ENCODE peak calls at places on chromosomes 13 and 19, in four cellular contexts. K is GM12878, S is K562, P is HepG2. Q is an unnamed sample.

GRCh38 chr13:39565036-39565949 is 37.7 kb downstream of the LHFPL6 start:
- DNase-seq in P (peak), K (no peak), S (no peak), Q (no peak)

GRCh38 chr19:498591-498950 is 2.3 kb downstream of the MADCAM1 start:
- DNase-seq in S (no peak), K (no peak), P (no peak), Q (peak)

GRCh38 chr13:113879506-113880360 is 15.9 kb upstream of the GAS6 start:
- DNase-seq in K (no peak), P (no peak), S (no peak), Q (no peak)

GRCh38 chr19:48487944-48488343 is 18.8 kb downstream of the CYTH2 start:
- DNase-seq in K (no peak), P (peak), S (no peak), Q (no peak)

GRCh38 chr19:41225238-41226052 is 6.4 kb downstream of the AXL start:
- DNase-seq in K (no peak), S (peak), P (peak), Q (peak)

GRCh38 chr13:32264407-32264806 is 50.8 kb downstream of the ZAR1L start:
- DNase-seq in P (no peak), K (no peak), S (no peak), Q (no peak)

GRCh38 chr13:51998723-51999471 is 12.4 kb downstream of the ATP7B start:
- DNase-seq in S (peak), K (no peak), P (peak), Q (no peak)

GRCh38 chr19:55345818-55346724 is 6.4 kb downstream of the KMT5C start:
- DNase-seq in K (no peak), S (peak), P (no peak), Q (peak)

GRCh38 chr19:47109541-47110375 is 3.8 kb downstream of the ZC3H4 start:
- DNase-seq in S (peak), K (no peak), P (no peak), Q (no peak)

GRCh38 chr13:50025446-50025845 is 10.2 kb downstream of the KCNRG start:
- DNase-seq in P (no peak), K (no peak), S (no peak), Q (no peak)

GRCh38 chr13:112522578-112522977 is 65.4 kb downstream of the TUBGCP3 start:
- DNase-seq in P (no peak), S (no peak), K (no peak), Q (no peak)

GRCh38 chr13:35832551-35832950 is 298.6 kb downstream of the DCLK1 start:
- DNase-seq in P (no peak), K (no peak), S (no peak), Q (no peak)

GRCh38 chr13:76886292-76887061 is at the start of gene KCTD12:
- DNase-seq in S (peak), P (no peak), K (no peak), Q (peak)

GRCh38 chr13:97367427-97367826 is 66.5 kb upstream of the RAP2A start:
- DNase-seq in S (no peak), K (no peak), P (no peak), Q (no peak)

GRCh38 chr13:98406475-98406874 is 170.4 kb downstream of the STK24 start:
- DNase-seq in P (no peak), K (no peak), S (no peak), Q (no peak)

GRCh38 chr13:20489185-20489820 is 36.4 kb downstream of the CRYL1 start:
- DNase-seq in S (no peak), K (no peak), P (no peak), Q (no peak)

GRCh38 chr19:7933828-7934725 is 8.1 kb upstream of the CTXN1 start:
- DNase-seq in K (no peak), P (no peak), S (no peak), Q (no peak)

GRCh38 chr13:21676611-21677021 is 5.7 kb downstream of the FGF9 start:
- DNase-seq in K (no peak), P (no peak), S (peak), Q (peak)

GRCh38 chr13:27411393-27411792 is 13.0 kb upstream of the GTF3A start:
- DNase-seq in S (no peak), P (no peak), K (no peak), Q (no peak)
- TF ChIP-seq NFIC in S (no peak), P (no peak), K (no peak), Q (no peak)

GRCh38 chr19:33463194-33463593 is 58.4 kb downstream of the PEPD start:
- DNase-seq in P (no peak), S (no peak), K (no peak), Q (no peak)
- TF ChIP-seq SMC3 in P (no peak), S (no peak), K (no peak), Q (no peak)

GRCh38 chr13:110883539-110883938 is 31.3 kb downstream of the ANKRD10 start:
- DNase-seq in P (no peak), S (no peak), K (no peak), Q (no peak)

GRCh38 chr13:110882972-110883371 is 31.9 kb downstream of the ANKRD10 start:
- DNase-seq in K (no peak), P (no peak), S (no peak), Q (no peak)

GRCh38 chr13:110880627-110881026 is 34.2 kb downstream of the ANKRD10 start:
- DNase-seq in K (no peak), P (no peak), S (no peak), Q (no peak)

GRCh38 chr13:110881811-110882210 is 33.1 kb downstream of the ANKRD10 start:
- DNase-seq in S (no peak), P (no peak), K (no peak), Q (no peak)

DNA sequence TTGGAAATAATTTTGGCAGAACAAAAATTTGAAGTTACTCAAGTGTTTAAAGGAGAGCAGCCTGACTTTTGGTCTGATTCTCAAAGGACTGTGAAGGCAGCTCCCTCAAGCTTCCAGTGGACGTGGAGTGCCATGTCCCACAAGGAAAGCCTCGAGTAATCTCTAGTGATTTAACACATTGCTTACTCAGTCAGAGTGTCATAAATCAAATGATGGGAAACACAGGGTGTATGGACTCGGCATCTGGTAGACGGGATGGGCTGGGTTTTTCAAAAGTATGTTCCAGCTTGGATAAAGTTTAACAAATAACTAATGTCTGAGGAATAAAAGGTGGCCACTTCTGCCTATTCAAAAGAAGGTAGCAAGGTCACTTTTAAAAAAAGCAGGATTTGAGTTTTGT is 32.6 kb downstream of the ANKRD10 start:
- DNase-seq in S (no peak), P (no peak), K (no peak), Q (no peak)
- TF ChIP-seq RAD21 in S (no peak), P (no peak), K (no peak), Q (no peak)

GRCh38 chr13:110518150-110518525 is 43.4 kb downstream of the RAB20 start:
- DNase-seq in K (no peak), P (no peak), S (no peak), Q (no peak)

GRCh38 chr13:110519046-110519445 is 42.5 kb downstream of the RAB20 start:
- DNase-seq in K (no peak), S (no peak), P (no peak), Q (no peak)

GRCh38 chr13:110518571-110518970 is 43.0 kb downstream of the RAB20 start:
- DNase-seq in K (no peak), P (no peak), S (no peak), Q (no peak)

GRCh38 chr13:110516500-110516899 is 45.0 kb downstream of the RAB20 start:
- DNase-seq in P (no peak), K (no peak), S (no peak), Q (no peak)

GRCh38 chr13:110517505-110518149 is 43.9 kb downstream of the RAB20 start:
- DNase-seq in K (no peak), S (no peak), P (no peak), Q (no peak)
- TF ChIP-seq NFIC in K (no peak), S (no peak), P (no peak), Q (no peak)

Q was measured in SK-N-SH.